ENCODE peak calls at places on chromosomes 12 and 14, in six cellular contexts. B is fibroblast of mammary gland, J is cardiac fibroblast, Z is PC-3, R is astrocyte of the cerebellum, N is fibroblast of pulmonary artery. I is an unnamed sample.

GRCh38 chr14:41548666-41549065 is 58.0 kb upstream of the LRFN5 start:
- DNase-seq in B (peak; percentile 52), N (peak; percentile 52), R (peak; percentile 2), J (peak; percentile 46), Z (no peak), I (no peak)

GRCh38 chr12:19895609-19896008 is 456.3 kb downstream of the AEBP2 start:
- DNase-seq in Z (no peak), J (no peak), B (no peak), R (no peak), N (no peak), I (no peak)

GRCh38 chr12:94263011-94263786 is 114.8 kb downstream of the PLXNC1 start:
- DNase-seq in R (no peak), J (no peak), B (no peak), N (no peak), Z (no peak), I (no peak)

GRCh38 chr12:129184066-129184695 is 330.9 kb downstream of the GLT1D1 start:
- DNase-seq in B (no peak), R (peak; percentile 2), N (no peak), J (no peak), Z (no peak), I (no peak)

GRCh38 chr12:50932787-50933280 is 19.5 kb upstream of the HIGD1C start:
- DNase-seq in N (no peak), Z (no peak), J (no peak), R (no peak), B (peak; percentile 38), I (peak; percentile 26)

GRCh38 chr12:124964836-124965462 is 24.0 kb downstream of the DHX37 start:
- DNase-seq in N (no peak), R (no peak), J (peak; percentile 8), Z (no peak), B (no peak), I (no peak)

GRCh38 chr14:73426877-73427276 is 31.5 kb downstream of the NUMB start:
- DNase-seq in N (peak; percentile 50), R (peak; percentile 8), J (peak; percentile 65), B (peak; percentile 69), Z (no peak), I (no peak)

GRCh38 chr12:537772-538171 is 78.0 kb downstream of the B4GALNT3 start:
- DNase-seq in Z (peak; percentile 75), B (no peak), N (no peak), J (no peak), R (no peak), I (peak; percentile 92)

GRCh38 chr14:58166005-58166983 is 14.3 kb upstream of the ARMH4 start:
- DNase-seq in N (peak; percentile 87), B (peak; percentile 81), J (peak; percentile 86), R (peak; percentile 59), Z (peak; percentile 99), I (peak; percentile 78)

GRCh38 chr12:131357152-131357747 is 353.6 kb upstream of the SFSWAP start:
- DNase-seq in J (no peak), N (no peak), B (no peak), Z (no peak), R (no peak), I (no peak)

GRCh38 chr12:109736552-109737108 is 23.0 kb downstream of the FAM222A start:
- DNase-seq in Z (no peak), R (no peak), J (peak; percentile 68), N (peak; percentile 70), B (peak; percentile 49), I (peak; percentile 29)

GRCh38 chr12:98743362-98743953 is 98.4 kb downstream of the APAF1 start:
- DNase-seq in B (no peak), J (peak; percentile 11), N (no peak), R (no peak), Z (peak; percentile 35), I (peak; percentile 12)

GRCh38 chr12:93526786-93527428 is 45.6 kb upstream of the SOCS2 start:
- DNase-seq in Z (peak; percentile 95), J (peak; percentile 93), B (peak; percentile 87), N (peak; percentile 93), R (peak; percentile 90), I (peak; percentile 82)

GRCh38 chr12:96456265-96456974 is 33.0 kb upstream of the CFAP54 start:
- DNase-seq in Z (no peak), N (no peak), J (no peak), B (no peak), R (no peak), I (peak; percentile 67)

GRCh38 chr14:88729159-88729558 is 63.6 kb downstream of the EML5 start:
- DNase-seq in N (no peak), B (no peak), Z (peak; percentile 37), J (no peak), R (no peak), I (no peak)

GRCh38 chr12:27971606-27972005 is 927 bp downstream of the PTHLH start:
- DNase-seq in J (no peak), Z (peak; percentile 67), B (no peak), R (no peak), N (no peak), I (no peak)

GRCh38 chr14:92747701-92748258 is 647 bp downstream of the LGMN start:
- DNase-seq in J (no peak), Z (peak; percentile 35), B (no peak), N (peak; percentile 15), R (no peak), I (no peak)

GRCh38 chr14:89179891-89180404 is 237.1 kb downstream of the FOXN3 start:
- DNase-seq in R (no peak), N (no peak), Z (no peak), B (no peak), J (no peak), I (no peak)

GRCh38 chr12:22615963-22616501 is 8.9 kb upstream of the ETNK1 start:
- DNase-seq in J (no peak), R (no peak), Z (no peak), B (no peak), N (no peak), I (peak; percentile 20)

GRCh38 chr12:19382111-19382526 is 57.2 kb upstream of the AEBP2 start:
- DNase-seq in N (peak; percentile 88), Z (peak; percentile 66), B (peak; percentile 87), J (peak; percentile 80), R (peak; percentile 55), I (peak; percentile 87)

GRCh38 chr14:100547633-100548294 is 39.5 kb downstream of the BEGAIN start:
- DNase-seq in Z (peak; percentile 97), J (peak; percentile 70), B (no peak), R (no peak), N (peak; percentile 50), I (peak; percentile 55)

GRCh38 chr12:53096089-53096741 is 1.3 kb upstream of the IGFBP6 start:
- DNase-seq in N (peak; percentile 82), J (peak; percentile 88), R (no peak), Z (peak; percentile 19), B (peak; percentile 95), I (peak; percentile 56)

GRCh38 chr12:27193854-27194544 is 50.1 kb upstream of the STK38L start:
- DNase-seq in R (peak; percentile 46), J (peak; percentile 88), N (peak; percentile 92), Z (no peak), B (peak; percentile 87), I (peak; percentile 53)

GRCh38 chr12:3214508-3215365 is 137.6 kb downstream of the TSPAN9 start:
- DNase-seq in J (no peak), Z (peak; percentile 16), R (no peak), B (no peak), N (no peak), I (peak; percentile 39)

GRCh38 chr12:108980831-108981618 is 39.8 kb downstream of the SVOP start:
- DNase-seq in N (peak; percentile 63), Z (no peak), R (no peak), B (peak; percentile 33), J (peak; percentile 82), I (no peak)

GRCh38 chr12:89959188-89959587 is 250.6 kb upstream of the ATP2B1 start:
- DNase-seq in Z (peak; percentile 60), J (no peak), N (no peak), R (no peak), B (no peak), I (no peak)

GRCh38 chr12:11147420-11147819 is 13.0 kb upstream of the TAS2R30 start:
- DNase-seq in R (no peak), Z (no peak), N (no peak), J (no peak), B (no peak), I (no peak)

GRCh38 chr12:92992041-92992440 is 62.9 kb upstream of the EEA1 start:
- DNase-seq in Z (peak; percentile 41), N (no peak), B (peak; percentile 65), R (no peak), J (no peak), I (peak; percentile 41)

GRCh38 chr14:89504084-89504483 is 87.1 kb upstream of the FOXN3 start:
- DNase-seq in Z (no peak), R (no peak), J (no peak), N (no peak), B (no peak), I (no peak)

GRCh38 chr12:125055591-125055990 is 9.6 kb upstream of the AACS start:
- DNase-seq in N (no peak), Z (no peak), B (no peak), J (no peak), R (no peak), I (no peak)

GRCh38 chr12:104514127-104514810 is 57.5 kb downstream of the CHST11 start:
- DNase-seq in Z (no peak), J (no peak), R (no peak), N (no peak), B (no peak), I (no peak)

GRCh38 chr14:29454026-29454693 is 473.5 kb downstream of the PRKD1 start:
- DNase-seq in Z (no peak), B (peak; percentile 48), J (no peak), R (no peak), N (no peak), I (no peak)

GRCh38 chr12:109759595-109759994 is 46.0 kb downstream of the FAM222A start:
- DNase-seq in B (no peak), J (no peak), N (no peak), R (no peak), Z (no peak), I (no peak)

GRCh38 chr14:64708148-64709004 is 4.2 kb downstream of the PLEKHG3 start:
- DNase-seq in J (no peak), R (no peak), Z (peak; percentile 80), N (no peak), B (peak; percentile 9), I (peak; percentile 90)

GRCh38 chr14:95515523-95516517 is 630 bp downstream of the SYNE3 start:
- DNase-seq in B (no peak), J (peak; percentile 66), N (peak; percentile 39), R (no peak), Z (peak; percentile 40), I (no peak)
- TF ChIP-seq CTCF in B (no peak), J (peak; percentile 39), N (peak; percentile 10), R (peak; percentile 34), Z (peak; percentile 31), I (peak; percentile 19)

GRCh38 chr12:106197906-106198623 is 49.8 kb downstream of the CKAP4 start:
- DNase-seq in Z (no peak), N (no peak), R (no peak), J (no peak), B (peak; percentile 55), I (peak; percentile 19)
- H3K4me3 ChIP-seq in Z (no peak overlapping the region), N (no peak overlapping the region), R (no peak overlapping the region), J (no peak overlapping the region), B (no peak overlapping the region), I (no peak overlapping the region)

GRCh38 chr12:122895757-122896636 is at the start of gene VPS37B:
- DNase-seq in R (no peak), Z (peak; percentile 82), N (peak; percentile 90), B (peak; percentile 89), J (peak; percentile 93), I (peak; percentile 54)
- TF ChIP-seq CTCF in R (no peak), Z (no peak), N (no peak), B (no peak), J (no peak), I (no peak)

GRCh38 chr14:20490563-20490962 is 14.8 kb upstream of the RNASE10 start:
- DNase-seq in R (no peak), N (no peak), J (no peak), B (no peak), Z (no peak), I (no peak)
- H3K4me3 ChIP-seq in R (no peak overlapping the region), N (no peak overlapping the region), J (no peak overlapping the region), B (no peak overlapping the region), Z (no peak overlapping the region), I (no peak overlapping the region)